ENCODE peak calls at places on chromosomes 16 and 17, in ten cellular contexts. T is nephron progenitor cell, P is B cell, N is mucosa of descending colon, Q is testis, G is MCF 10A, A is heart right ventricle, R is fibroblast of pulmonary artery, Y is upper lobe of right lung, Z is A549. X is an unnamed sample.

GRCh38 chr16:88968589-88969280 is 8.3 kb downstream of the CBFA2T3 start:
- DNase-seq in T (no peak), P (peak), N (no peak), Q (no peak), G (no peak), A (no peak), R (no peak), Y (no peak), Z (no peak), X (no peak)

GRCh38 chr16:69397821-69398521 is 12.2 kb upstream of the TERF2 start:
- DNase-seq in T (peak), P (no peak), N (peak), Q (peak), G (peak), A (peak), R (peak), Y (no peak), Z (peak), X (peak)

GRCh38 chr16:69921125-69921524 is 30.0 kb upstream of the CLEC18A start:
- DNase-seq in T (no peak), P (no peak), N (no peak), Q (no peak), G (no peak), A (no peak), R (peak), Y (no peak), Z (no peak), X (no peak)

GRCh38 chr17:55175788-55176425 is 88.9 kb upstream of the HLF start:
- DNase-seq in T (no peak), P (peak), N (no peak), Q (no peak), G (no peak), A (no peak), R (no peak), Y (no peak), Z (no peak), X (no peak)

GRCh38 chr17:53516643-53517042 is 306.1 kb upstream of the KIF2B start:
- DNase-seq in T (no peak), P (no peak), N (no peak), Q (no peak), G (peak), A (no peak), R (peak), Y (no peak), Z (no peak), X (no peak)

GRCh38 chr16:79639576-79640311 is 39.2 kb upstream of the MAF start:
- DNase-seq in T (no peak), P (no peak), N (no peak), Q (no peak), G (no peak), A (no peak), R (no peak), Y (no peak), Z (peak), X (no peak)

GRCh38 chr17:35766903-35767510 is 6.3 kb downstream of the C17orf50 start:
- DNase-seq in T (no peak), P (no peak), N (no peak), Q (no peak), G (peak), A (peak), R (peak), Y (no peak), Z (peak), X (peak)

GRCh38 chr17:9874722-9875121 is 30.3 kb downstream of the RCVRN start:
- DNase-seq in T (no peak), P (no peak), N (no peak), Q (no peak), G (no peak), A (no peak), R (no peak), Y (no peak), Z (no peak), X (no peak)

GRCh38 chr17:19262650-19263620 is 25.8 kb downstream of the EPN2 start:
- DNase-seq in T (no peak), P (no peak), N (no peak), Q (no peak), G (no peak), A (no peak), R (peak), Y (no peak), Z (no peak), X (peak)

GRCh38 chr16:25580071-25580470 is 111.7 kb upstream of the HS3ST4 start:
- DNase-seq in T (no peak), P (no peak), N (no peak), Q (no peak), G (no peak), A (no peak), R (no peak), Y (no peak), Z (no peak), X (no peak)

GRCh38 chr16:82625066-82625968 is 1.5 kb upstream of the CDH13 start:
- DNase-seq in T (no peak), P (no peak), N (no peak), Q (no peak), G (peak), A (peak), R (no peak), Y (no peak), Z (no peak), X (no peak)

GRCh38 chr16:30637952-30638351 is 12.8 kb upstream of the PRR14 start:
- DNase-seq in T (no peak), P (no peak), N (no peak), Q (no peak), G (peak), A (no peak), R (peak), Y (no peak), Z (peak), X (peak)

GRCh38 chr16:71343078-71343477 is 15.4 kb upstream of the CALB2 start:
- DNase-seq in T (no peak), P (no peak), N (no peak), Q (no peak), G (no peak), A (no peak), R (no peak), Y (no peak), Z (no peak), X (no peak)

GRCh38 chr16:50304467-50305440 is 38.4 kb downstream of the ADCY7 start:
- DNase-seq in T (no peak), P (no peak), N (no peak), Q (no peak), G (no peak), A (no peak), R (no peak), Y (peak), Z (no peak), X (no peak)

GRCh38 chr17:62109378-62109902 is 44.4 kb upstream of the MED13 start:
- DNase-seq in T (peak), P (peak), N (peak), Q (peak), G (peak), A (peak), R (peak), Y (peak), Z (peak), X (peak)

GRCh38 chr16:57824880-57825279 is 22.6 kb upstream of the KIFC3 start:
- DNase-seq in T (no peak), P (no peak), N (no peak), Q (no peak), G (peak), A (no peak), R (no peak), Y (peak), Z (no peak), X (no peak)

GRCh38 chr16:52488837-52489289 is 58.1 kb downstream of the TOX3 start:
- DNase-seq in T (no peak), P (no peak), N (peak), Q (no peak), G (no peak), A (no peak), R (no peak), Y (no peak), Z (no peak), X (no peak)

GRCh38 chr17:17831208-17832039 is 5.4 kb downstream of the SREBF1 start:
- DNase-seq in T (no peak), P (no peak), N (no peak), Q (no peak), G (no peak), A (no peak), R (no peak), Y (no peak), Z (no peak), X (no peak)

GRCh38 chr16:89150981-89151380 is 20.6 kb upstream of the CDH15 start:
- DNase-seq in T (no peak), P (no peak), N (no peak), Q (no peak), G (no peak), A (no peak), R (no peak), Y (no peak), Z (no peak), X (no peak)

GRCh38 chr16:372584-372983 is 2.2 kb upstream of the MRPL28 start:
- DNase-seq in T (no peak), P (no peak), N (no peak), Q (no peak), G (no peak), A (no peak), R (no peak), Y (no peak), Z (no peak), X (no peak)

GRCh38 chr17:50634123-50634914 is at the start of gene ABCC3:
- DNase-seq in T (peak), P (no peak), N (peak), Q (no peak), G (peak), A (no peak), R (peak), Y (peak), Z (peak), X (peak)

GRCh38 chr17:77332981-77333685 is 192.4 kb downstream of the SEC14L1 start:
- DNase-seq in T (no peak), P (no peak), N (peak), Q (peak), G (peak), A (no peak), R (peak), Y (peak), Z (no peak), X (peak)

GRCh38 chr17:40316571-40317344 is 7.8 kb downstream of the RARA start:
- DNase-seq in T (peak), P (no peak), N (no peak), Q (no peak), G (peak), A (peak), R (peak), Y (peak), Z (peak), X (peak)

GRCh38 chr17:76247304-76247703 is 7.0 kb upstream of the RNF157 start:
- DNase-seq in T (no peak), P (no peak), N (no peak), Q (no peak), G (no peak), A (no peak), R (no peak), Y (no peak), Z (no peak), X (no peak)

GRCh38 chr16:28204622-28205021 is 7.1 kb downstream of the XPO6 start:
- DNase-seq in T (no peak), P (no peak), N (no peak), Q (no peak), G (no peak), A (no peak), R (no peak), Y (no peak), Z (no peak), X (no peak)

GRCh38 chr16:28204211-28204610 is 7.6 kb downstream of the XPO6 start:
- DNase-seq in T (no peak), P (no peak), N (no peak), Q (peak), G (no peak), A (no peak), R (no peak), Y (no peak), Z (no peak), X (no peak)

GRCh38 chr16:28205117-28205899 is 6.5 kb downstream of the XPO6 start:
- DNase-seq in T (no peak), P (no peak), N (no peak), Q (no peak), G (no peak), A (no peak), R (no peak), Y (no peak), Z (no peak), X (no peak)

GRCh38 chr16:28200661-28201060 is 11.1 kb downstream of the XPO6 start:
- DNase-seq in T (no peak), P (no peak), N (no peak), Q (no peak), G (no peak), A (no peak), R (no peak), Y (no peak), Z (no peak), X (no peak)

DNA sequence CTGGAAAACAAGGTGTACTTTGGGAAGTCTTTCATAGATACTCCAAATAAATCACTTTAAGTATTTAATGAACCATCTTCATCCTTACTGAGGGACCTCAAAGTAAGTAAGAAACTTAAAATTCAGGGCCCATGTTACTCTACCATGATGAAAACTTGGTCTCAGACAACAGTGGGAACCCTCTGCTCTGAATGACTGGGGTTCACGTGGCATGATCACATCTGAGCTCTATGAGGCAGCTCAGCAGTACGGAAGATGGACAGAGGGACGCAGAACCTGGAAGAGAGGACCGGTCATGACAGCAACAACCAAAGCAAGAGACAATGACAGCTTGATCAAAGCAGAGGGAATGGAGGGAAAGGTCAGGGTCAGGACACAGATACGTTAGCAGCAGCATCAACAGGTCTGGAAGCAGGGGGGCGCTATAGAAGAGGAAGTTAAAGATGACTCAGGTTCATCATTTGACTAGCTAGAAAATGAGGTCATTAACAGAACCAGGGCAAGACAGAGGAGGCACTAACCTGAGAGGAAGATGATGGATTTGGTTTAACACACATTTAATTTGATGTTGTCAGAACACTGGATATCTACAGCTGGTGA is 9.5 kb downstream of the XPO6 start:
- DNase-seq in T (no peak), P (no peak), N (no peak), Q (no peak), G (no peak), A (no peak), R (no peak), Y (no peak), Z (no peak), X (no peak)
- TF ChIP-seq CTCF in T (no peak), P (peak), N (no peak), Q (no peak), G (no peak), A (no peak), R (no peak), Y (peak), Z (no peak), X (peak)

GRCh38 chr16:66682271-66682670 is 14.3 kb downstream of the CMTM4 start:
- DNase-seq in T (no peak), P (no peak), N (no peak), Q (no peak), G (no peak), A (no peak), R (peak), Y (no peak), Z (no peak), X (no peak)
- TF ChIP-seq CTCF in T (no peak), P (no peak), N (no peak), Q (no peak), G (no peak), A (no peak), R (no peak), Y (no peak), Z (no peak), X (no peak)

GRCh38 chr16:21159281-21159951 is 942 bp downstream of the LDAF1 start:
- DNase-seq in T (peak), P (peak), N (peak), Q (peak), G (peak), A (peak), R (no peak), Y (peak), Z (no peak), X (no peak)
- TF ChIP-seq CTCF in T (no peak), P (no peak), N (no peak), Q (no peak), G (no peak), A (no peak), R (no peak), Y (no peak), Z (no peak), X (no peak)

DNA sequence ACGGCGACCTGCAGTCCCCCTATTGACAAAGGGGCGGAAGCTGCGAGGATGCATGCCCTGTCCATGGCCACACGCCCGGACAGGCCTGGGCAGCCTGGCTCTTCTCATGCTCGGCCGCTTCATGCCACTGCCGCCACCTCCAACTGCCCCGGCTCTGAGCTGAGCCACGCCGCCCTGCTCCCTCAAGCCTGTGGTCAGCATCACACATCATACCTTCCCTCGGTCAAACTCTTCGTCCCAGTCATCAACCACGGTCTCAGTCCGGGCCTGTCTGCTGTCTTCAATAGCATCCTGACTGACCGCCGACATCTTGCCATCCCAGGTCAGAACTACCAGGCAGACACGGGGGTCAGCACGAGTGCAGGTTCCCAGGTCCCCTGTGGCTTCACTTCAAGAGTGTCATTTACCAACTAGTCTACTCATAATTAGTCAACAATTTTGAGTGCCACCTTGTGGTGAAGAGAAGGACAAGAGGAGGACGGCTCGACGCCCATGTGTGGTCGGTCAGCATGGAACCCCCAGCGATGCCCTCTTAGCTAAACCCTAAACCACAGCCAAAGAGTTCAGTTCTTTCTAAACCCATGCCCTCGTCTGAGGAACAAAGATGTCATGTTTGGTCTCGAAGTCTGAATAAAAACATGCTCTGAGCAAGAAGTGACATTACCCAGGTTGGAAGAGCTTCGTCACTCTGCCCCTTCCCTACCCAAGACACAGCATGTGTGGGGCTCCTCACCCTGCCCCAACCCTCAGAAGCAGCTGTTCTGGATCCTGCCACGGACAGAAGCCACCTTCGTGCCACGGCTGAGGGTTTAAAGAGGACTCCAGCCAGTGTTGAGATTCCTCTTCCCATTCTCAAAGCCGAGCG is 16.9 kb upstream of the CYTH1 start:
- DNase-seq in T (no peak), P (peak), N (no peak), Q (no peak), G (peak), A (no peak), R (peak), Y (no peak), Z (no peak), X (peak)
- TF ChIP-seq CTCF in T (no peak), P (peak), N (no peak), Q (peak), G (peak), A (peak), R (peak), Y (peak), Z (peak), X (peak)

GRCh38 chr16:85491798-85492616 is 121.1 kb upstream of the GSE1 start:
- DNase-seq in T (no peak), P (no peak), N (peak), Q (peak), G (peak), A (peak), R (no peak), Y (peak), Z (no peak), X (no peak)

GRCh38 chr16:85488414-85488813 is 124.7 kb upstream of the GSE1 start:
- DNase-seq in T (no peak), P (no peak), N (no peak), Q (no peak), G (no peak), A (no peak), R (no peak), Y (no peak), Z (no peak), X (no peak)

GRCh38 chr16:85490407-85490806 is 122.7 kb upstream of the GSE1 start:
- DNase-seq in T (no peak), P (no peak), N (no peak), Q (no peak), G (no peak), A (no peak), R (no peak), Y (no peak), Z (no peak), X (no peak)

GRCh38 chr16:85492617-85492957 is 120.5 kb upstream of the GSE1 start:
- DNase-seq in T (no peak), P (no peak), N (no peak), Q (no peak), G (peak), A (no peak), R (no peak), Y (no peak), Z (no peak), X (no peak)

GRCh38 chr16:85490971-85491771 is 122.0 kb upstream of the GSE1 start:
- DNase-seq in T (peak), P (peak), N (peak), Q (peak), G (peak), A (no peak), R (no peak), Y (no peak), Z (peak), X (no peak)
- TF ChIP-seq CTCF in T (peak), P (peak), N (peak), Q (peak), G (peak), A (peak), R (peak), Y (peak), Z (peak), X (peak)

X was measured in fibroblast of villous mesenchyme.